ENCODE peak calls at places on chromosomes 16 and 17, in ten cellular contexts. Q is fibroblast of villous mesenchyme, J is body of pancreas, G is PC-9, K is GM23338, E is HL-60, I is sigmoid colon, H is Caco-2, Z is HFFc6, A is glutamatergic neuron. W is an unnamed sample.
A peak's percentile ranks its signal among the peaks of the same experiment; 100 is the strongest.

GRCh38 chr17:38451030-38451839 is 23.0 kb downstream of the ARHGAP23 start:
- DNase-seq in Q (peak; percentile 64), J (no peak), G (peak; percentile 79), K (peak; percentile 98), E (no peak), I (no peak), H (peak; percentile 96), Z (peak; percentile 68), A (no peak), W (peak; percentile 42)

GRCh38 chr17:1724351-1724868 is at the start of gene WDR81:
- DNase-seq in Q (peak; percentile 89), J (peak; percentile 92), G (peak; percentile 53), K (peak; percentile 93), E (peak; percentile 73), I (peak; percentile 96), H (peak; percentile 91), Z (peak; percentile 61), A (peak; percentile 89), W (peak; percentile 89)

GRCh38 chr17:77279448-77280303 is 138.9 kb downstream of the SEC14L1 start:
- DNase-seq in Q (peak; percentile 97), J (no peak), G (peak; percentile 72), K (peak; percentile 55), E (no peak), I (no peak), H (peak; percentile 86), Z (no peak), A (no peak), W (no peak)

GRCh38 chr16:3180445-3180878 is 7.5 kb upstream of the OR1F1 start:
- DNase-seq in Q (no peak), J (no peak), G (no peak), K (peak; percentile 77), E (no peak), I (peak; percentile 57), H (no peak), Z (peak; percentile 62), A (no peak), W (no peak)

GRCh38 chr16:19804538-19805323 is 79.9 kb downstream of the GPRC5B start:
- DNase-seq in Q (no peak), J (peak; percentile 93), G (peak; percentile 80), K (peak; percentile 87), E (peak; percentile 53), I (peak; percentile 80), H (no peak), Z (no peak), A (no peak), W (no peak)

GRCh38 chr16:17404903-17405691 is 65.7 kb downstream of the XYLT1 start:
- DNase-seq in Q (peak; percentile 75), J (peak; percentile 57), G (no peak), K (no peak), E (no peak), I (peak; percentile 97), H (no peak), Z (peak; percentile 76), A (no peak), W (no peak)

GRCh38 chr17:31558748-31559646 is 167.5 kb downstream of the RAB11FIP4 start:
- DNase-seq in Q (peak; percentile 84), J (peak; percentile 83), G (peak; percentile 67), K (peak; percentile 82), E (peak; percentile 70), I (peak; percentile 92), H (peak; percentile 84), Z (peak; percentile 76), A (peak; percentile 72), W (peak; percentile 75)

GRCh38 chr17:61476476-61477203 is 24.4 kb downstream of the TBX4 start:
- DNase-seq in Q (peak; percentile 27), J (no peak), G (no peak), K (no peak), E (no peak), I (peak; percentile 52), H (peak; percentile 28), Z (no peak), A (no peak), W (no peak)

DNA sequence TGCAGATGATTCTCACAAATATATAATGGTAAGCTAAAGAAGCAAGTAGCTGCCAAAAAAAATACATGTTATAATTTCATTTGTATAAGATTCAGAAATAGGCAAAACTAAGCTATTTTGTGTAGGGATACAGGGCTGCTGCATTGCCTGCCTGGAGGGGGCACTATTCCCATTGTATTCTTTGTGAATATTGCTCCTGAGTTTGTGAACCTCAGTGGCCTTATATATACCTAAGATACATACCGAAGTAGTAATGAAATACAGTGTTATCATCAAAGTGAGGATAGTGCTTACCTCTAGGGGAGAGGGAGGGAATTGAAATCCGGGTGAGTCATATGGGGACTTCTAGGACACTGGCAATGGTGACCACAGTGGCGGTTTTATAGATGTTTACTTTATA is 53.5 kb downstream of the C17orf58 start:
- DNase-seq in Q (peak; percentile 20), J (no peak), G (no peak), K (peak; percentile 46), E (peak; percentile 6), I (no peak), H (no peak), Z (no peak), A (no peak), W (no peak)
- TF ChIP-seq CTCF in Q (peak; percentile 59), J (peak; percentile 15), G (peak; percentile 47), K (peak; percentile 67), E (no peak), I (no peak), H (peak; percentile 18), Z (peak; percentile 75), A (peak; percentile 58), W (peak; percentile 22)

GRCh38 chr16:89383095-89384003 is 107.0 kb downstream of the ANKRD11 start:
- DNase-seq in Q (peak; percentile 73), J (peak; percentile 80), G (peak; percentile 93), K (peak; percentile 79), E (no peak), I (peak; percentile 59), H (peak; percentile 73), Z (no peak), A (peak; percentile 54), W (peak; percentile 31)
- TF ChIP-seq CTCF in Q (peak; percentile 30), J (no peak), G (no peak), K (peak; percentile 28), E (no peak), I (no peak), H (peak; percentile 39), Z (no peak), A (no peak), W (no peak)

DNA sequence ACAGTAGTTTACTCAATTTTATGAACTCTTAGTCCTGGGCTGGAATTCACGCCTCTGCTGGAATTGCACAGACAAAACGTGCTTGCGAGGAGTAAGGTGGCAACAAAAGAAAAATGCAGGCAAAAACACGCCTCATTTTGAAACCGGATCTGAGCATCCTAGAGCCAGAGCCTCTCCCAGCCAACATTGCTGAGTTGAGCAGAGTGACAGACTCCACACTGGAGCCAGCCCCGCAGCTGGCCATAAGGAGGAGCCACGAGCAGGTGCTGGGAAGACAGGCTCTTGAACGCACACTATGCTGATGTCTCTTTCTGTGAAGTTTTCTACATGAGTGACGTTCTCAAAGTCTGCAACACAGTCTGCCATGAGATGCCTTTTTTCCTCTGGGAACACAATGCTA is 14.6 kb upstream of the HSBP1 start:
- DNase-seq in Q (no peak), J (no peak), G (no peak), K (peak; percentile 57), E (no peak), I (no peak), H (no peak), Z (no peak), A (no peak), W (no peak)
- TF ChIP-seq CTCF in Q (no peak), J (no peak), G (no peak), K (peak; percentile 41), E (no peak), I (no peak), H (no peak), Z (no peak), A (no peak), W (no peak)

GRCh38 chr16:28553776-28554633 is at the start of gene SGF29:
- DNase-seq in Q (peak; percentile 94), J (peak; percentile 94), G (peak; percentile 72), K (peak; percentile 90), E (peak; percentile 90), I (peak; percentile 98), H (peak; percentile 87), Z (peak; percentile 83), A (peak; percentile 89), W (peak; percentile 86)
- TF ChIP-seq CTCF in Q (peak; percentile 18), J (peak; percentile 49), G (peak; percentile 36), K (peak; percentile 39), E (no peak), I (peak; percentile 19), H (peak; percentile 22), Z (peak; percentile 58), A (no peak), W (no peak)

GRCh38 chr17:63988741-63989621 is 9.2 kb upstream of the PRR29 start:
- DNase-seq in Q (no peak), J (no peak), G (no peak), K (peak; percentile 45), E (no peak), I (peak; percentile 82), H (no peak), Z (no peak), A (peak; percentile 39), W (peak; percentile 53)

GRCh38 chr17:63989622-63990345 is 8.4 kb upstream of the PRR29 start:
- DNase-seq in Q (no peak), J (no peak), G (no peak), K (no peak), E (no peak), I (no peak), H (no peak), Z (no peak), A (no peak), W (no peak)

GRCh38 chr17:63993368-63993990 is 4.7 kb upstream of the PRR29 start:
- DNase-seq in Q (no peak), J (no peak), G (no peak), K (no peak), E (no peak), I (peak; percentile 43), H (peak; percentile 23), Z (no peak), A (no peak), W (no peak)

GRCh38 chr17:63987616-63988478 is 10.3 kb upstream of the PRR29 start:
- DNase-seq in Q (no peak), J (no peak), G (no peak), K (no peak), E (no peak), I (no peak), H (no peak), Z (no peak), A (peak; percentile 4), W (no peak)

GRCh38 chr17:63991611-63992010 is 6.5 kb upstream of the PRR29 start:
- DNase-seq in Q (no peak), J (no peak), G (no peak), K (no peak), E (no peak), I (no peak), H (no peak), Z (no peak), A (no peak), W (no peak)
- TF ChIP-seq CTCF in Q (no peak), J (no peak), G (no peak), K (no peak), E (no peak), I (no peak), H (no peak), Z (no peak), A (no peak), W (no peak)

W was measured in nephron progenitor cell.